ENCODE peak calls at places on chromosomes 5 and 9, in eight cellular contexts. Y is AG04450, C is upper lobe of left lung, T is right lobe of liver, S is heart left ventricle, M is coronary artery, L is A549, I is fibroblast of the aortic adventitia. H is an unnamed sample.

GRCh38 chr5:40360685-40361084 is 319.0 kb upstream of the PTGER4 start:
- DNase-seq in I (no peak), T (no peak), L (no peak), Y (no peak), M (no peak), C (no peak), S (no peak), H (no peak)

GRCh38 chr5:170642776-170643436 is 139.1 kb downstream of the KCNIP1 start:
- DNase-seq in M (peak), L (no peak), S (no peak), I (no peak), T (no peak), C (no peak), Y (no peak), H (no peak)

GRCh38 chr5:113282470-113282869 is 152.3 kb downstream of the TSSK1B start:
- DNase-seq in I (no peak), T (no peak), S (no peak), Y (no peak), C (no peak), M (no peak), L (no peak), H (no peak)

GRCh38 chr5:42872865-42873264 is 61.2 kb upstream of the SELENOP start:
- DNase-seq in I (no peak), L (no peak), S (no peak), T (no peak), M (no peak), C (no peak), Y (no peak), H (no peak)

GRCh38 chr9:27377811-27378345 is 80.9 kb upstream of the EQTN start:
- DNase-seq in C (no peak), Y (no peak), S (no peak), L (no peak), M (no peak), T (no peak), I (no peak), H (no peak)

GRCh38 chr5:100792781-100793180 is 110.3 kb downstream of the ST8SIA4 start:
- DNase-seq in T (no peak), L (no peak), I (no peak), C (no peak), S (no peak), M (no peak), Y (no peak), H (no peak)

GRCh38 chr9:17059465-17059864 is 75.4 kb upstream of the CNTLN start:
- DNase-seq in L (no peak), Y (no peak), I (no peak), S (no peak), T (no peak), M (no peak), C (no peak), H (no peak)

GRCh38 chr5:120436996-120437395 is 27.1 kb upstream of the PRR16 start:
- DNase-seq in T (no peak), S (no peak), Y (no peak), M (no peak), C (no peak), I (no peak), L (no peak), H (no peak)

GRCh38 chr5:93886917-93887361 is 145.5 kb upstream of the POU5F2 start:
- DNase-seq in M (no peak), Y (no peak), I (peak), S (no peak), L (no peak), T (no peak), C (no peak), H (no peak)

GRCh38 chr9:92440751-92441046 is 16.4 kb upstream of the OMD start:
- DNase-seq in S (no peak), Y (no peak), I (no peak), C (no peak), T (no peak), M (no peak), L (no peak), H (no peak)

GRCh38 chr9:129225815-129226214 is 47.8 kb upstream of the IER5L start:
- DNase-seq in Y (no peak), I (peak), M (no peak), S (peak), C (peak), T (peak), L (peak), H (peak)

GRCh38 chr5:26662806-26663360 is 375.5 kb downstream of the CDH9 start:
- DNase-seq in L (no peak), I (no peak), C (no peak), Y (no peak), T (no peak), M (no peak), S (no peak), H (no peak)

GRCh38 chr5:93304391-93304790 is 276.6 kb downstream of the NR2F1-AS1 start:
- DNase-seq in C (no peak), I (no peak), L (no peak), S (no peak), M (no peak), Y (no peak), T (no peak), H (no peak)

GRCh38 chr5:54610197-54610898 is 92.8 kb downstream of the SNX18 start:
- DNase-seq in S (no peak), I (no peak), C (no peak), Y (no peak), T (no peak), M (no peak), L (no peak), H (no peak)

GRCh38 chr9:132639322-132639721 is 30.5 kb downstream of the DDX31 start:
- DNase-seq in M (no peak), T (no peak), L (no peak), I (no peak), Y (no peak), C (no peak), S (no peak), H (no peak)

GRCh38 chr5:131382407-131383395 is 118.8 kb downstream of the CDC42SE2 start:
- DNase-seq in I (peak), T (no peak), C (peak), Y (peak), L (peak), M (no peak), S (no peak), H (no peak)

GRCh38 chr5:56900858-56901578 is 8.4 kb upstream of the SETD9 start:
- DNase-seq in S (no peak), I (peak), C (no peak), T (no peak), M (no peak), Y (no peak), L (peak), H (no peak)

GRCh38 chr9:38670542-38671371 is 49.2 kb downstream of the FAM240B start:
- DNase-seq in C (no peak), Y (no peak), I (no peak), M (no peak), S (no peak), T (no peak), L (no peak), H (no peak)

GRCh38 chr9:98564714-98565113 is 144.0 kb downstream of the GABBR2 start:
- DNase-seq in M (no peak), T (no peak), L (no peak), S (no peak), C (no peak), I (no peak), Y (no peak), H (no peak)

GRCh38 chr5:172189693-172190296 is 1.8 kb upstream of the STK10 start:
- DNase-seq in Y (no peak), I (no peak), L (no peak), T (no peak), S (no peak), C (no peak), M (no peak), H (no peak)

GRCh38 chr9:26955222-26955903 is 849 bp upstream of the IFT74 start:
- DNase-seq in T (no peak), L (no peak), I (peak), M (no peak), Y (no peak), S (no peak), C (no peak), H (no peak)

GRCh38 chr9:82991684-82992083 is 71.3 kb downstream of the RASEF start:
- DNase-seq in C (no peak), M (no peak), L (no peak), I (no peak), Y (no peak), S (no peak), T (no peak), H (no peak)

GRCh38 chr5:76808142-76808691 is 10.6 kb upstream of the F2RL1 start:
- DNase-seq in S (no peak), T (no peak), L (no peak), M (no peak), Y (no peak), I (no peak), C (no peak), H (no peak)

GRCh38 chr9:106697799-106698591 is 165.0 kb upstream of the ZNF462 start:
- DNase-seq in C (peak), S (peak), L (no peak), I (peak), M (peak), T (peak), Y (no peak), H (peak)

GRCh38 chr9:129023036-129023907 is 4.9 kb downstream of the SH3GLB2 start:
- DNase-seq in M (peak), S (peak), Y (peak), T (no peak), L (no peak), I (peak), C (no peak), H (no peak)

GRCh38 chr9:134735441-134736175 is 94.0 kb downstream of the COL5A1 start:
- DNase-seq in S (peak), C (peak), L (no peak), Y (no peak), T (no peak), I (peak), M (no peak), H (no peak)

GRCh38 chr9:86350006-86350755 is 4.0 kb downstream of the TUT7 start:
- DNase-seq in Y (no peak), I (no peak), L (no peak), C (no peak), S (no peak), M (no peak), T (no peak), H (no peak)
- TF ChIP-seq CTCF in Y (no peak), I (no peak), L (no peak), C (no peak), S (no peak), M (no peak), T (no peak), H (no peak)

GRCh38 chr9:136218271-136218670 is 13.3 kb upstream of the LHX3 start:
- DNase-seq in C (no peak), Y (no peak), L (no peak), I (no peak), S (no peak), M (no peak), T (no peak), H (no peak)
- TF ChIP-seq CTCF in C (no peak), Y (no peak), L (no peak), I (no peak), S (no peak), M (no peak), T (no peak), H (no peak)

GRCh38 chr5:74257645-74258328 is 382.7 kb downstream of the ENC1 start:
- DNase-seq in M (peak), S (peak), C (peak), I (peak), Y (no peak), L (no peak), T (no peak), H (no peak)

GRCh38 chr5:74261906-74262305 is 378.6 kb downstream of the ENC1 start:
- DNase-seq in L (no peak), S (no peak), M (no peak), T (no peak), C (no peak), Y (no peak), I (peak), H (no peak)

GRCh38 chr5:74256947-74257573 is 383.5 kb downstream of the ENC1 start:
- DNase-seq in L (no peak), I (peak), C (no peak), T (no peak), S (no peak), Y (no peak), M (no peak), H (no peak)

GRCh38 chr5:74262810-74263209 is 377.7 kb downstream of the ENC1 start:
- DNase-seq in T (no peak), C (no peak), I (no peak), L (no peak), Y (no peak), M (no peak), S (no peak), H (no peak)

GRCh38 chr5:74259572-74259971 is 381.0 kb downstream of the ENC1 start:
- DNase-seq in M (no peak), Y (no peak), C (no peak), L (no peak), S (no peak), T (no peak), I (no peak), H (no peak)
- TF ChIP-seq CTCF in M (no peak), Y (no peak), C (no peak), L (no peak), S (no peak), T (no peak), I (no peak), H (no peak)

DNA sequence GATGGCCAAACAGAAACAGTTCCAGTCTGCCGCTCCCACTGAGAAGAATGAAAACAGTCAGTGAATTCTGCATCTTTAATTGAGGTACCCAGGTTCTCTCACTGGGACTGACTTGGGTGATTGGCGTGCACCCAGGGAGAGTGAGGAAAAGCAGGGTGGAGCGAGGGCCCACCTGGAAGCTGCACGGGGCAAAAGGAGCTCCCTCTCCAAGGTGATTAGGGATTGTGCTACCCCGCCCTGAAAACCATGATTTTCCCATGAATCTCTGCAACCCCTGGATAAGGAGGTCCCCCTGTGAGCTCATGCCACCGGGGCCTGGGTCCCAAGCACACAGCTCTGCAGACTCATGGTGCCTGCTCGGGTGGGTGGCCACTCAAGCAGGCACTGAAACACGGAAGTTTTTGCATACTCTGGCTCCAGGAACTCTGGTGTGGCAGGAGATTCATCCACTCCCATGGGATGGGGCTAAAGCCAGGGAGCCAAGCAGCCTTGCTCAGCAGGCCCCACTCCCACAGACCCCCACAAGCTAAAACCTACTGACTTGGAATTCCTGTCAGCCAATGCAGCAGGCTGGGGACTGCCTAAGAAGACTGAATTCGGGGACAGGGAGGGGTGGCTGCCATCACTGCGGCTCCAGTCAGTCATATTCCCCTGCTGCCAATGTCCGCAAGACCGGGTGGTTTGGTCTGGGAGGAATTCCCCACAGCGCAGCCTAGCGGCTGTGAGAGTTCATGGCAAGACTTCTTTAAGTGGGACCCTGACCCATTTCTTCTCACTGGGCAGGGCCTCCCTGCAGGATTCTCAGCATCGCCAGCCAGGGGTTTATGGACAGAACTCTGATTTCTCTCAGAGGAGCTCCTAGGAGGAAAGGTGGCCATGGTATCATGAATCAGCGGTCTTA is 652.2 kb upstream of the RGMB start:
- DNase-seq in T (no peak), S (no peak), Y (no peak), M (no peak), L (no peak), C (no peak), I (no peak), H (no peak)
- TF ChIP-seq CTCF in T (no peak), S (no peak), Y (no peak), M (no peak), L (no peak), C (no peak), I (no peak), H (no peak)

DNA sequence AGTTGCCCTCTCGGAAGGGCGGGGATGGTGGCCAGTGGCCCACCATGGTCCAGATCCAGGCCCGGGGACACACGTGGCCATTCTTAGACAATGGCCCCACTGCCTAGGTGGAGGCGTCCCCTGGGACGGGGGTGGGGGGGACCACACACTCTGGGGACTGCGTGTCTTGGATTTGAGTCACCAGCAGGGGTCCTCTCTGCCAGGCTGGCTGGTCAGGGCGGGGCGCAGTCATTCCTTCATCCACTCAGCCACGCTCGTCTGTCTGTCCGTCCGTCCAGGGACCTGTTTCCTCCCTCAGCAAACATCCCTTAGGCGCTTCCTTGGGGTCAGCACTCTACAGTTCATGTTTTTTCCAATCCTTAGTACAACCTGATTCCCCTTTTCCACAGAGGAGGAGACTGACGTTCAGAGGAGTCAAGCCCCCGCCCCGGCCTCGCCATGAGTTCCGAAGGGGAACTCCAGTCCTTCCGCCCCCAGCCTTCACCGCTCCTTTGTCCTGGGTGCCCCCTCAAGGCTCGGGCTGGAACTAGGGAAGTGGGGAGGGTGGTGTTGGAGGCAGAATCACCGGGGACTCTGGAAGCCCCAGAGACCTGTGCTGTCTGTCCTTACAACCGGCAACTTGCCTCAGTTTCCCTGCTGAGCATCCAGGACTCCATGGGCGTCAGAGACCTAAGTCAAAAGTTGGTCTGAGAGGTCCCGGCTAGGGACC is 276.6 kb upstream of the MVB12B start:
- DNase-seq in L (peak), S (no peak), M (no peak), I (no peak), Y (no peak), C (no peak), T (no peak), H (no peak)
- TF ChIP-seq CTCF in L (no peak), S (no peak), M (no peak), I (no peak), Y (no peak), C (no peak), T (no peak), H (no peak)

DNA sequence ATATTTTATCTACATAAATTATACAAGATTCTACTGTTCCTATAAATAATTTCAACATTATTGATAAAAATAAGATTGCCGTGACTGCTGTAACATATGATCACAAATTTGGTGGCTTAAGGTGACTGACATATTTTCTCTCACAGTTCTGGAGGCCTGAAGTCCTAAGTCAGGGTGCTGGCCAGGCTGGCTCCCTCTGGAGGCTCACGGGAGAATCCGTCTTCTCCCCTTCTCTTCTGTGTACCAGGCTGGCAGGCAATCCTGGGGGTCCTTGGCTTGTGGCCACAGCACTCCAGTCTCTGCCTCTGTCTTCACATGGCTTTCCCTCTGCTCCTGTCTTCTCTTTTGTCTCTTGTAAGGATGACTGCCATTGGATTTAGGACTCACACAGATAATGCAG is 31.7 kb upstream of the IRX2 start:
- DNase-seq in M (no peak), S (no peak), Y (no peak), L (no peak), C (no peak), I (no peak), T (no peak), H (no peak)
- TF ChIP-seq CTCF in M (no peak), S (no peak), Y (no peak), L (no peak), C (no peak), I (no peak), T (no peak), H (no peak)

GRCh38 chr5:178360231-178360925 is 127.8 kb upstream of the PHYKPL start:
- DNase-seq in S (no peak), L (no peak), Y (no peak), C (no peak), M (no peak), I (no peak), T (no peak), H (no peak)
- TF ChIP-seq CTCF in S (no peak), L (no peak), Y (no peak), C (no peak), M (no peak), I (no peak), T (no peak), H (no peak)

H was measured in mesothelial cell of epicardium.